ENCODE peak calls at places on chromosomes 5 and 9, in ten cellular contexts. S is progenitor cell of endocrine pancreas, L is upper lobe of right lung, T is transverse colon, H is GM10248, V is WERI-Rb-1, F is GM12865, E is B cell, K is HCT116, C is lower lobe of right lung. P is an unnamed sample.

GRCh38 chr9:34187891-34188240 is 9.0 kb downstream of the UBAP1 start:
- DNase-seq in V (no peak), T (no peak), F (no peak), S (no peak), E (no peak), K (no peak), L (no peak), H (no peak), C (no peak), P (no peak)

GRCh38 chr9:97578846-97579245 is 54.3 kb downstream of the TSTD2 start:
- DNase-seq in V (no peak), S (no peak), K (no peak), T (no peak), F (no peak), E (no peak), C (no peak), H (no peak), L (peak), P (no peak)

GRCh38 chr5:174187481-174187880 is 142.0 kb downstream of the NSG2 start:
- DNase-seq in S (no peak), C (no peak), E (no peak), L (no peak), H (no peak), K (no peak), F (no peak), T (no peak), V (no peak), P (no peak)

GRCh38 chr9:127167560-127168326 is 45.3 kb upstream of the ANGPTL2 start:
- DNase-seq in S (no peak), F (no peak), L (no peak), T (no peak), H (no peak), C (no peak), E (no peak), K (no peak), V (no peak), P (no peak)

GRCh38 chr9:115597330-115597729 is 479.4 kb upstream of the TNC start:
- DNase-seq in F (no peak), L (no peak), H (no peak), V (no peak), E (no peak), K (no peak), S (no peak), C (no peak), T (no peak), P (no peak)

GRCh38 chr5:173866249-173867172 is 21.6 kb upstream of the CPEB4 start:
- DNase-seq in F (no peak), E (no peak), S (no peak), L (peak), C (peak), T (no peak), K (no peak), H (no peak), V (no peak), P (no peak)

GRCh38 chr9:125399165-125399564 is 137.5 kb downstream of the GAPVD1 start:
- DNase-seq in V (no peak), H (no peak), E (no peak), L (no peak), K (no peak), T (no peak), S (no peak), C (no peak), F (no peak), P (no peak)

GRCh38 chr5:90783460-90784333 is 225.1 kb downstream of the ADGRV1 start:
- DNase-seq in E (peak), C (peak), F (peak), S (peak), H (peak), V (peak), L (no peak), K (peak), T (peak), P (peak)

GRCh38 chr9:87481890-87482855 is 15.5 kb upstream of the DAPK1 start:
- DNase-seq in E (no peak), H (no peak), K (no peak), C (no peak), T (no peak), S (no peak), F (no peak), L (no peak), V (no peak), P (no peak)

GRCh38 chr9:81776834-81777233 is 87.5 kb upstream of the TLE1 start:
- DNase-seq in T (peak), V (no peak), F (no peak), C (no peak), E (no peak), S (no peak), H (no peak), L (no peak), K (no peak), P (no peak)

GRCh38 chr5:14659821-14660607 is 4.5 kb upstream of the OTULIN start:
- DNase-seq in F (no peak), K (no peak), L (no peak), T (no peak), S (no peak), E (no peak), C (no peak), H (no peak), V (no peak), P (no peak)

GRCh38 chr9:76443887-76444286 is 15.1 kb upstream of the GCNT1 start:
- DNase-seq in T (no peak), C (no peak), S (no peak), K (no peak), V (no peak), F (no peak), L (no peak), E (no peak), H (no peak), P (no peak)

GRCh38 chr9:4048441-4048840 is 251.4 kb downstream of the GLIS3 start:
- DNase-seq in T (no peak), C (no peak), F (peak), E (no peak), S (no peak), H (no peak), V (no peak), L (no peak), K (no peak), P (no peak)

GRCh38 chr9:16318516-16319060 is 551.9 kb downstream of the BNC2 start:
- DNase-seq in L (no peak), S (no peak), K (no peak), F (no peak), C (no peak), T (no peak), E (no peak), H (no peak), V (no peak), P (no peak)

GRCh38 chr9:109640232-109641078 is 139.5 kb upstream of the PALM2AKAP2 start:
- DNase-seq in S (peak), F (peak), T (peak), C (peak), L (peak), V (peak), K (no peak), H (no peak), E (no peak), P (no peak)

GRCh38 chr9:121362813-121363585 is 7.1 kb downstream of the STOM start:
- DNase-seq in T (no peak), K (no peak), F (no peak), C (no peak), H (no peak), E (no peak), L (no peak), V (no peak), S (no peak), P (no peak)

GRCh38 chr5:80963966-80964481 is 3.9 kb downstream of the RASGRF2 start:
- DNase-seq in C (no peak), H (no peak), K (no peak), E (no peak), S (no peak), L (no peak), F (no peak), T (no peak), V (no peak), P (no peak)

GRCh38 chr9:13716620-13717019 is 437.1 kb upstream of the MPDZ start:
- DNase-seq in L (no peak), C (no peak), K (no peak), H (no peak), V (no peak), S (no peak), E (no peak), T (no peak), F (no peak), P (no peak)

GRCh38 chr9:93089481-93089991 is 6.5 kb upstream of the CARD19 start:
- DNase-seq in E (peak), S (no peak), V (no peak), C (peak), F (no peak), L (peak), K (no peak), T (no peak), H (no peak), P (peak)

GRCh38 chr9:14343948-14344547 is 30.1 kb upstream of the NFIB start:
- DNase-seq in E (no peak), F (no peak), V (no peak), S (no peak), H (no peak), C (no peak), L (no peak), K (no peak), T (no peak), P (no peak)

GRCh38 chr9:69186841-69187611 is 12.9 kb downstream of the TJP2 start:
- DNase-seq in L (no peak), S (no peak), H (no peak), F (no peak), K (no peak), C (no peak), V (no peak), E (no peak), T (no peak), P (no peak)

GRCh38 chr5:151719228-151719861 is 32.6 kb upstream of the SPARC start:
- DNase-seq in S (no peak), C (no peak), V (peak), L (no peak), T (peak), H (no peak), E (no peak), K (no peak), F (peak), P (peak)

GRCh38 chr9:72721086-72721485 is 199.7 kb downstream of the TMC1 start:
- DNase-seq in T (no peak), H (no peak), E (no peak), F (no peak), K (no peak), L (no peak), V (no peak), S (no peak), C (no peak), P (no peak)

GRCh38 chr5:138900281-138900965 is 25.3 kb upstream of the LRRTM2 start:
- DNase-seq in H (no peak), K (no peak), S (no peak), L (no peak), T (no peak), C (no peak), V (no peak), F (no peak), E (no peak), P (no peak)

GRCh38 chr5:59133801-59134261 is 551.0 kb downstream of the RAB3C start:
- DNase-seq in F (no peak), E (no peak), V (no peak), L (no peak), S (no peak), C (no peak), K (no peak), T (no peak), H (no peak), P (no peak)

GRCh38 chr5:149426931-149427330 is 47.8 kb upstream of the IL17B start:
- DNase-seq in E (no peak), S (no peak), F (no peak), V (no peak), K (no peak), L (no peak), T (no peak), C (no peak), H (no peak), P (no peak)

GRCh38 chr5:113274836-113275414 is 159.9 kb downstream of the TSSK1B start:
- DNase-seq in H (no peak), C (no peak), V (no peak), L (no peak), F (no peak), E (no peak), K (no peak), T (no peak), S (no peak), P (no peak)

GRCh38 chr5:52024363-52024762 is 641.1 kb downstream of the ISL1 start:
- DNase-seq in K (no peak), C (no peak), F (no peak), E (no peak), V (no peak), L (no peak), T (no peak), S (no peak), H (no peak), P (no peak)

GRCh38 chr9:77457916-77458592 is 190.1 kb downstream of the GNA14 start:
- DNase-seq in F (peak), L (no peak), H (peak), C (peak), S (peak), E (peak), K (peak), V (peak), T (peak), P (peak)

GRCh38 chr9:107295995-107296394 is 12.9 kb downstream of the RAD23B start:
- DNase-seq in E (no peak), H (no peak), L (no peak), S (no peak), C (no peak), T (no peak), F (no peak), V (no peak), K (no peak), P (no peak)

GRCh38 chr5:115773010-115773580 is 43.4 kb downstream of the CDO1 start:
- DNase-seq in S (no peak), L (no peak), F (no peak), E (no peak), T (no peak), H (no peak), K (no peak), V (no peak), C (no peak), P (no peak)

GRCh38 chr5:1347571-1347970 is 2.7 kb upstream of the CLPTM1L start:
- DNase-seq in V (peak), H (no peak), C (no peak), S (no peak), F (no peak), T (no peak), L (no peak), K (no peak), E (no peak), P (no peak)

GRCh38 chr5:1346627-1347440 is 1.9 kb upstream of the CLPTM1L start:
- DNase-seq in K (no peak), T (no peak), L (no peak), H (no peak), V (no peak), S (no peak), E (no peak), F (no peak), C (no peak), P (no peak)

GRCh38 chr5:1351156-1351555 is 6.3 kb upstream of the CLPTM1L start:
- DNase-seq in C (no peak), S (no peak), L (no peak), V (no peak), K (no peak), H (no peak), T (no peak), F (no peak), E (no peak), P (no peak)

GRCh38 chr5:1348986-1349245 is 4.0 kb upstream of the CLPTM1L start:
- DNase-seq in V (peak), L (no peak), K (no peak), S (no peak), F (no peak), H (no peak), E (no peak), C (no peak), T (no peak), P (no peak)

DNA sequence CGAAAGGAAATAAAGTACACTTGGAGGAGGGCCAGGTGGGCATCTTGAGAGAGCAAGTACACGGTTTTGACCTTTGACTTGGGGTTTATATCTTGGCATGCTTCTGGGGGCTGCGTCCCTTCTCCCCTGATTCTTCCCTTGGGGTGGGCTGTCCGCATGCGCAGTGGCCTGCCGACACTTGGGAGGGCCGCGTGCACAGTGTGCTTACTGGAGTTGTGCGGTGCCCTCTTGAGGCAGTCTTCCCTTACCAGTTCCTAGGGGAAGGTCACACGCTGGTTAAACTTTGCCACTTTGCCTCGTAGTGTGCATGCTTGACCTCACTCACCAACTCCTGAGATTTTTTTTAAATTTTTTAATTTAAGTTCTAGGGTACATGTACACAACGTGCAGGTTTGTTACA is 4.3 kb upstream of the CLPTM1L start:
- DNase-seq in V (peak), S (no peak), H (no peak), L (no peak), T (no peak), K (no peak), C (no peak), E (no peak), F (no peak), P (no peak)
- TF ChIP-seq CTCF in V (peak), S (no peak), H (no peak), L (no peak), T (no peak), K (no peak), C (no peak), E (no peak), F (no peak), P (no peak)

GRCh38 chr5:136620016-136620419 is 254.7 kb upstream of the TRPC7 start:
- DNase-seq in K (no peak), S (no peak), C (no peak), H (no peak), V (no peak), L (no peak), T (no peak), E (no peak), F (no peak), P (no peak)
- TF ChIP-seq CTCF in K (no peak), S (no peak), C (no peak), H (no peak), V (no peak), L (no peak), T (no peak), E (no peak), F (no peak), P (no peak)

GRCh38 chr9:101566904-101567724 is 27.7 kb downstream of the PPP3R2 start:
- DNase-seq in E (no peak), K (peak), T (no peak), F (peak), H (peak), C (no peak), S (no peak), V (peak), L (no peak), P (peak)
- TF ChIP-seq CTCF in E (no peak), K (peak), T (no peak), F (peak), H (peak), C (peak), S (peak), V (peak), L (peak), P (peak)

GRCh38 chr5:40184-40583 is 51.8 kb upstream of the PLEKHG4B start:
- DNase-seq in T (no peak), V (no peak), F (no peak), E (no peak), L (no peak), K (no peak), S (no peak), C (no peak), H (no peak), P (no peak)

GRCh38 chr5:48192-48591 is 43.8 kb upstream of the PLEKHG4B start:
- DNase-seq in H (no peak), T (no peak), C (no peak), L (no peak), E (no peak), F (no peak), S (no peak), K (no peak), V (no peak), P (no peak)

GRCh38 chr5:42250-42649 is 49.7 kb upstream of the PLEKHG4B start:
- DNase-seq in H (no peak), F (no peak), T (no peak), K (no peak), L (no peak), E (no peak), S (no peak), V (peak), C (no peak), P (no peak)
- TF ChIP-seq CTCF in H (peak), F (no peak), T (peak), K (peak), L (peak), E (no peak), S (peak), V (peak), C (peak), P (no peak)

DNA sequence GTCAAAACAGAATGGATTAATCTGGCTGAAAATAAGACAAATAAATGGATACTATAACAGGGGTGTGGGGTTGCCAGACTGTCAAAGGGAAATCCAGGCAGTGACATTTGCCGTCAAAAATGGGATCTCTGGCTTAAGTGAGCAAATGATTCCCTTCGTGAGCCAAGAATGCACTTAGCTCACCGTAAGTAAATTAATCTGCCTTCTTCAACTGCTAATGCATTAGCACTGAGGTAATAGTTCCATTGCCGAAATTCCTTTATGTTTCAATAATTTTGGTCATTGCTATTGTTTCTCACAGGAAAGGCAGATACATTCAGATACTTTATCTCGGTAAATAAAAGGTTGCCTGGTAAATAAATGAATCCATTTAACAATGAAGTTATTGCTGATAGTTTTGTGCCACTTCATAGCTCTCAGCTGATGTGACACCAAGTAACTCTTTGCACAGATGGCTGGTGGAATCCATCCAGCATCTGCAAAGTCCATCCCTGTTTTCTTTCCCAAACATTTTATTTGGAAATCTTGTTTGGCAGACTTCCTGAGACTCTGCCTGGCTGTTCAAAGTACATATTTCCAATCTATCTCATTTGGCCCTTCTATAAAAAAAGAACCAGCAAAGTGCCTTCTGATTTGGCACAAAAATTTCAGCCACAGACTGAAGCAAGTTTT is 377.7 kb downstream of the KIAA0825 start:
- DNase-seq in F (no peak), S (no peak), V (no peak), L (no peak), T (no peak), E (no peak), K (no peak), H (no peak), C (no peak), P (no peak)
- TF ChIP-seq CTCF in F (no peak), S (no peak), V (no peak), L (no peak), T (no peak), E (no peak), K (no peak), H (no peak), C (no peak), P (no peak)

DNA sequence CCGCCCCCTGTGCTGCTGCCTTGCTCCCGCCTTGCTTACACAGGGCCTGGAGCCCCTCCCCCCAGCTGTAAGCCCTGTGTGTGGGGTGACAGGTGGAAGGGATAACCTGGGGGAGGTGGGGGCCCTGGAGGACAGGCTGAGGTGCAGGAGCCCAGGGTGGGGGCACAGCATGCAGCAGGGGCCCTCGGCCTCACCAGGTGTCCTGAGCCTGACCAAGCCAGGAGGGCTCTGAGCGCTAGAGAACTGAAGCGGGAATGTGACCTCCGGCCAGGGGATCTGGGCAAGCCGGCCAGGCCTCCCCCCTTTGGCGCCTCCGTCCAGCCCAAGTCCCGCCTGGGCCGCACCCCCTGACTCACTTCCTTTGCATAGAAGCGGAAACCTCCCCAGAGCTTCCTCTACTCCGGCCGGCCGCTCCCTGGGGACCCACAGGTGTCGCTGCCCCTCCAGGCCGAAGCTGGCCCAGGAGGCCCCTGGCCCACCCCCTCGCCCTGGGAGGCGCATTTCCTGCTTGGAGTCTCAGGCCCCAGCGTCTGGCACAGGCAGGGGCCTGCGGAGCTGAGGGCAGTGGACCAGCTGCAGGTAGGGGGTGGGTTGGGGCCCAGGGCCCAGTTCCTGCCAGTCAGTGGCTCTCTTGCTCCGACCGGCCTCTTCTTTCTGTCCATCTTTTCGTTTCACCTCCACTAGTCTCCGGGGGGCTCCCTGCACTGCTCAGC is at the start of gene TOR4A:
- DNase-seq in H (peak), E (peak), K (peak), S (no peak), F (peak), T (peak), C (peak), L (peak), V (peak), P (peak)
- TF ChIP-seq CTCF in H (peak), E (no peak), K (peak), S (peak), F (no peak), T (peak), C (peak), L (peak), V (peak), P (peak)

P was measured in colonic mucosa.